ENCODE peak calls at places on chromosomes 11 and 22, in six cellular contexts. K is ovary, P is esophagus squamous epithelium, B is right lobe of liver, Y is endothelial cell of umbilical vein, D is K562. C is an unnamed sample.

GRCh38 chr22:45162531-45162930 is 1.2 kb upstream of the NUP50 start:
- DNase-seq in K (no peak), P (no peak), B (no peak), Y (peak; percentile 1), D (no peak), C (no peak)

GRCh38 chr11:134686418-134686817 is 274.4 kb upstream of the B3GAT1 start:
- DNase-seq in K (no peak), P (no peak), B (no peak), Y (no peak), D (no peak), C (no peak)

GRCh38 chr11:2271077-2271326 is 614 bp upstream of the ASCL2 start:
- DNase-seq in K (no peak), P (no peak), B (peak; percentile 68), Y (no peak), D (no peak), C (peak; percentile 64)

GRCh38 chr11:124460459-124460858 is 15.0 kb upstream of the OR8B8 start:
- DNase-seq in K (no peak), P (no peak), B (no peak), Y (no peak), D (no peak), C (no peak)

GRCh38 chr11:131063638-131064037 is 147.4 kb upstream of the SNX19 start:
- DNase-seq in K (no peak), P (no peak), B (no peak), Y (no peak), D (no peak), C (no peak)

GRCh38 chr11:6418199-6418957 is 516 bp downstream of the APBB1 start:
- DNase-seq in K (no peak), P (no peak), B (no peak), Y (peak; percentile 20), D (no peak), C (no peak)

GRCh38 chr22:22721681-22722309 is 77.4 kb downstream of the GGTLC2 start:
- DNase-seq in K (peak; percentile 63), P (no peak), B (no peak), Y (no peak), D (peak; percentile 57), C (no peak)

GRCh38 chr22:41285441-41285819 is 557 bp downstream of the RANGAP1 start:
- DNase-seq in K (peak; percentile 71), P (no peak), B (peak; percentile 69), Y (peak; percentile 78), D (peak; percentile 80), C (peak; percentile 76)

GRCh38 chr11:12288934-12289666 is 88.3 kb upstream of the PARVA start:
- DNase-seq in K (peak; percentile 28), P (no peak), B (no peak), Y (no peak), D (peak; percentile 5), C (no peak)

GRCh38 chr11:11446562-11446961 is 93.5 kb upstream of the CSNK2A3 start:
- DNase-seq in K (no peak), P (no peak), B (no peak), Y (no peak), D (no peak), C (no peak)

GRCh38 chr11:121435796-121436511 is 16.2 kb upstream of the SORL1 start:
- DNase-seq in K (no peak), P (no peak), B (no peak), Y (no peak), D (no peak), C (no peak)

GRCh38 chr11:46294365-46295309 is 17.2 kb downstream of the CREB3L1 start:
- DNase-seq in K (peak; percentile 76), P (no peak), B (peak; percentile 46), Y (no peak), D (peak; percentile 74), C (no peak)

GRCh38 chr22:24514241-24515024 is 19.3 kb downstream of the UPB1 start:
- DNase-seq in K (no peak), P (no peak), B (peak; percentile 91), Y (no peak), D (no peak), C (peak; percentile 62)

GRCh38 chr11:77821349-77821851 is 456 bp downstream of the AAMDC start:
- DNase-seq in K (peak; percentile 49), P (no peak), B (peak; percentile 53), Y (peak; percentile 57), D (peak; percentile 18), C (peak; percentile 56)

GRCh38 chr11:132158091-132158490 is 787.7 kb downstream of the NTM start:
- DNase-seq in K (no peak), P (no peak), B (no peak), Y (peak; percentile 32), D (no peak), C (no peak)

GRCh38 chr11:64222651-64223000 is 3.4 kb downstream of the TRPT1 start:
- DNase-seq in K (no peak), P (no peak), B (no peak), Y (no peak), D (no peak), C (no peak)

GRCh38 chr11:107999759-108000455 is 8.8 kb upstream of the CUL5 start:
- DNase-seq in K (no peak), P (no peak), B (no peak), Y (peak; percentile 61), D (peak; percentile 84), C (no peak)

GRCh38 chr22:30327864-30328345 is 1.2 kb upstream of the TBC1D10A start:
- DNase-seq in K (no peak), P (no peak), B (peak; percentile 31), Y (no peak), D (no peak), C (no peak)

GRCh38 chr11:477042-477715 is 27.1 kb downstream of the PTDSS2 start:
- DNase-seq in K (no peak), P (no peak), B (no peak), Y (no peak), D (no peak), C (no peak)

GRCh38 chr22:46401370-46401769 is 65.9 kb downstream of the TRMU start:
- DNase-seq in K (no peak), P (no peak), B (no peak), Y (no peak), D (no peak), C (no peak)

DNA sequence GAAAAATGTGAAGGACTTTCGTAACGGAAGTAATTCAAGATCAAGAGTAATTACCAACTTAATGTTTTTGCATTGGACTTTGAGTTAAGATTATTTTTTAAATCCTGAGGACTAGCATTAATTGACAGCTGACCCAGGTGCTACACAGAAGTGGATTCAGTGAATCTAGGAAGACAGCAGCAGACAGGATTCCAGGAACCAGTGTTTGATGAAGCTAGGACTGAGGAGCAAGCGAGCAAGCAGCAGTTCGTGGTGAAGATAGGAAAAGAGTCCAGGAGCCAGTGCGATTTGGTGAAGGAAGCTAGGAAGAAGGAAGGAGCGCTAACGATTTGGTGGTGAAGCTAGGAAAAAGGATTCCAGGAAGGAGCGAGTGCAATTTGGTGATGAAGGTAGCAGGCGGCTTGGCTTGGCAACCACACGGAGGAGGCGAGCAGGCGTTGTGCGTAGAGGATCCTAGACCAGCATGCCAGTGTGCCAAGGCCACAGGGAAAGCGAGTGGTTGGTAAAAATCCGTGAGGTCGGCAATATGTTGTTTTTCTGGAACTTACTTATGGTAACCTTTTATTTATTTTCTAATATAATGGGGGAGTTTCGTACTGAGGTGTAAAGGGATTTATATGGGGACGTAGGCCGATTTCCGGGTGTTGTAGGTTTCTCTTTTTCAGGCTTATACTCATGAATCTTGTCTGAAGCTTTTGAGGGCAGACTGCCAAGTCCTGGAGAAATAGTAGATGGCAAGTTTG is 1.6 kb downstream of the MALAT1 start:
- DNase-seq in K (peak; percentile 66), P (no peak), B (peak; percentile 68), Y (peak; percentile 60), D (no peak), C (peak; percentile 64)
- TF ChIP-seq POLR2A in K (no peak), P (peak; percentile 13), B (peak; percentile 19), Y (peak; percentile 95), D (peak; percentile 99), C (peak; percentile 12)

GRCh38 chr11:84612645-84613044 is 1014.5 kb downstream of the DLG2 start:
- DNase-seq in K (no peak), P (no peak), B (no peak), Y (no peak), D (no peak), C (no peak)

GRCh38 chr11:84608788-84609309 is 1018.3 kb downstream of the DLG2 start:
- DNase-seq in K (no peak), P (no peak), B (no peak), Y (no peak), D (no peak), C (no peak)

GRCh38 chr11:84607975-84608787 is 1019.0 kb downstream of the DLG2 start:
- DNase-seq in K (no peak), P (no peak), B (no peak), Y (no peak), D (no peak), C (no peak)
- TF ChIP-seq POLR2A in K (no peak), P (no peak), B (no peak), Y (no peak), D (no peak), C (no peak)

GRCh38 chr11:61793084-61793828 is 545 bp downstream of the FEN1 start:
- DNase-seq in K (no peak), P (no peak), B (no peak), Y (no peak), D (no peak), C (no peak)

GRCh38 chr11:61793829-61794204 is 1.1 kb downstream of the FEN1 start:
- DNase-seq in K (no peak), P (no peak), B (no peak), Y (no peak), D (no peak), C (no peak)

GRCh38 chr11:61792310-61793083 is at the start of the genes FEN1 and TMEM258:
- DNase-seq in K (peak; percentile 88), P (peak; percentile 62), B (peak; percentile 92), Y (peak; percentile 98), D (peak; percentile 90), C (peak; percentile 95)

GRCh38 chr11:61794579-61794978 is 1.9 kb downstream of the FEN1 start:
- DNase-seq in K (no peak), P (no peak), B (no peak), Y (no peak), D (no peak), C (no peak)

GRCh38 chr11:61791737-61792309 is 576 bp downstream of the TMEM258 start:
- DNase-seq in K (peak; percentile 85), P (no peak), B (no peak), Y (peak; percentile 95), D (peak; percentile 68), C (no peak)
- TF ChIP-seq POLR2A in K (no peak), P (no peak), B (no peak), Y (peak; percentile 88), D (no peak), C (no peak)

DNA sequence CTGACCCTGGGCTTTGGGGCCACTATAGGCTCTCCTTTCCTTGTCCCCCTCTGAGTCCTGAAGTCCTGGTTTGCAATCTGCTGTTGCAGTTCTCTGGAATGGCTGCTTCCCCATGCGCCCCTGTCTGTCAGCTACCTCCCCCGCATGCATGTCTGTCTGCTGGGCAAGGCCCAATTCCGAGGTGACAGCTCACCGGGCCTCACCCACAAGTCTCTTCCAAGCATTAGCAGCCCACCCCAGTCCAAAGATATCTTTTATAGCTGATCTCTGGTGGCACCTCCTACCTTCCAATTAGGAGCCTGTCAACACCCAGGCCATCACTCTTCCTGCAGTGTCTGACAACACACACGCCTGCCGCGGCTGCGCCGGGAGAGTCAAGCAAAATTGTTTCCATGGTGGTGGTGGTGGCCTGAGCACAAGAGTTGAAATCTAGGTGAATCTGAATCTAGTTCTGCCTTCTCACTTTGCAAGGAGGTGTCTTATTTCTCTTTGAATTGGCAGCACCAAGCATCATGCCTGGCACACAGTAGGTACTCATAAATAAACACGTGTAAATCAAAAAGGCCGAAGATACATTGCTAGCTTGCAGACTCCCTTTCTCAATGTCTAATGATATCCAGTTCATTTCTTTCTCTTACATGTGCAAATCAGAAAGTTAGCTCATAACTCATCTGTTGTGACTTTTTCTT is 1.2 kb upstream of the LMO2 start:
- DNase-seq in K (no peak), P (no peak), B (no peak), Y (no peak), D (peak; percentile 77), C (no peak)
- TF ChIP-seq POLR2A in K (no peak), P (no peak), B (no peak), Y (no peak), D (no peak), C (no peak)